ENCODE peak calls at places on chromosomes 12 and 14, in eight cellular contexts. I, M, K, Q, Z, U, C and P are unnamed samples.
A peak's percentile ranks its signal among the peaks of the same experiment; 100 is the strongest.

GRCh38 chr14:103084021-103084919 is at the start of gene LBHD2:
- DNase-seq in I (no peak), M (no peak), K (no peak), Q (no peak), Z (no peak), U (no peak), C (no peak), P (no peak)

GRCh38 chr14:87491816-87492215 is 501.2 kb downstream of the GALC start:
- DNase-seq in I (no peak), M (no peak), K (no peak), Q (no peak), Z (no peak), U (no peak), C (no peak), P (no peak)

GRCh38 chr14:60331201-60332045 is 82.4 kb downstream of the PPM1A start:
- DNase-seq in I (peak; percentile 62), M (peak; percentile 72), K (peak; percentile 38), Q (peak; percentile 82), Z (peak; percentile 76), U (peak; percentile 73), C (peak; percentile 69), P (peak; percentile 94)

GRCh38 chr14:89899917-89900680 is 54.4 kb downstream of the EFCAB11 start:
- DNase-seq in I (no peak), M (no peak), K (no peak), Q (peak; percentile 3), Z (no peak), U (no peak), C (no peak), P (no peak)

GRCh38 chr12:9064815-9065606 is 50.7 kb downstream of the A2M start:
- DNase-seq in I (peak; percentile 90), M (peak; percentile 67), K (peak; percentile 33), Q (no peak), Z (peak; percentile 88), U (no peak), C (no peak), P (no peak)

GRCh38 chr12:47838286-47838931 is 18.7 kb upstream of the HDAC7 start:
- DNase-seq in I (no peak), M (peak; percentile 56), K (peak; percentile 9), Q (peak; percentile 71), Z (no peak), U (no peak), C (no peak), P (peak; percentile 34)

GRCh38 chr12:69068431-69068830 is 135.5 kb upstream of the CPM start:
- DNase-seq in I (no peak), M (peak; percentile 86), K (no peak), Q (peak; percentile 26), Z (no peak), U (no peak), C (no peak), P (no peak)

GRCh38 chr14:56422703-56423213 is 156.8 kb upstream of the TMEM260 start:
- DNase-seq in I (peak; percentile 69), M (peak; percentile 50), K (no peak), Q (peak; percentile 41), Z (peak; percentile 32), U (no peak), C (no peak), P (peak; percentile 75)

GRCh38 chr12:95802482-95803264 is 12.1 kb upstream of the NTN4 start:
- DNase-seq in I (no peak), M (peak; percentile 98), K (no peak), Q (no peak), Z (no peak), U (no peak), C (no peak), P (no peak)

GRCh38 chr12:92063641-92064040 is 82.0 kb downstream of the BTG1 start:
- DNase-seq in I (no peak), M (peak; percentile 42), K (no peak), Q (no peak), Z (no peak), U (no peak), C (no peak), P (no peak)

GRCh38 chr14:58133739-58134138 is 18.3 kb downstream of the ARMH4 start:
- DNase-seq in I (no peak), M (peak; percentile 32), K (no peak), Q (no peak), Z (no peak), U (no peak), C (no peak), P (no peak)

GRCh38 chr14:92973265-92973797 is 50.4 kb downstream of the CHGA start:
- DNase-seq in I (peak; percentile 84), M (peak; percentile 49), K (peak; percentile 85), Q (peak; percentile 31), Z (peak; percentile 83), U (no peak), C (no peak), P (no peak)

GRCh38 chr12:57844725-57845477 is 1.6 kb downstream of the CTDSP2 start:
- DNase-seq in I (peak; percentile 84), M (peak; percentile 82), K (peak; percentile 69), Q (peak; percentile 78), Z (peak; percentile 67), U (peak; percentile 59), C (no peak), P (no peak)

GRCh38 chr14:22558221-22558913 is 30.7 kb downstream of the DAD1 start:
- DNase-seq in I (no peak), M (no peak), K (no peak), Q (no peak), Z (peak; percentile 69), U (no peak), C (no peak), P (no peak)

GRCh38 chr12:13436182-13436581 is 239.7 kb downstream of the EMP1 start:
- DNase-seq in I (no peak), M (no peak), K (no peak), Q (peak; percentile 13), Z (no peak), U (no peak), C (no peak), P (no peak)

GRCh38 chr12:8493084-8493483 is 20.2 kb upstream of the CLEC4D start:
- DNase-seq in I (no peak), M (no peak), K (no peak), Q (peak; percentile 92), Z (no peak), U (peak; percentile 57), C (peak; percentile 40), P (no peak)

GRCh38 chr12:73307260-73307659 is 1035.1 kb downstream of the TRHDE start:
- DNase-seq in I (no peak), M (no peak), K (no peak), Q (no peak), Z (no peak), U (no peak), C (no peak), P (no peak)

GRCh38 chr12:98224584-98225221 is 290.7 kb upstream of the TMPO start:
- DNase-seq in I (no peak), M (no peak), K (no peak), Q (peak; percentile 1), Z (no peak), U (peak; percentile 34), C (no peak), P (no peak)

GRCh38 chr12:57434517-57435223 is at the start of gene INHBC:
- DNase-seq in I (no peak), M (no peak), K (no peak), Q (no peak), Z (no peak), U (no peak), C (no peak), P (no peak)

GRCh38 chr12:3236345-3237153 is 159.4 kb downstream of the TSPAN9 start:
- DNase-seq in I (no peak), M (peak; percentile 44), K (no peak), Q (peak; percentile 24), Z (no peak), U (no peak), C (no peak), P (no peak)

GRCh38 chr12:51788876-51789275 is 59.6 kb downstream of the FIGNL2 start:
- DNase-seq in I (no peak), M (no peak), K (no peak), Q (no peak), Z (no peak), U (no peak), C (no peak), P (no peak)

GRCh38 chr14:72708708-72709475 is 185.0 kb downstream of the DPF3 start:
- DNase-seq in I (no peak), M (no peak), K (peak; percentile 51), Q (no peak), Z (no peak), U (no peak), C (no peak), P (no peak)

GRCh38 chr12:111757361-111758119 is 9.2 kb upstream of the ALDH2 start:
- DNase-seq in I (no peak), M (no peak), K (peak; percentile 40), Q (peak; percentile 91), Z (peak; percentile 50), U (peak; percentile 52), C (no peak), P (no peak)

GRCh38 chr12:524167-524951 is 64.6 kb downstream of the B4GALNT3 start:
- DNase-seq in I (peak; percentile 73), M (no peak), K (no peak), Q (no peak), Z (no peak), U (no peak), C (no peak), P (no peak)

GRCh38 chr14:68653108-68653507 is 139.8 kb downstream of the ZFP36L1 start:
- DNase-seq in I (peak; percentile 35), M (no peak), K (no peak), Q (no peak), Z (no peak), U (no peak), C (no peak), P (no peak)

GRCh38 chr14:105248368-105249174 is at the start of gene BTBD6:
- DNase-seq in I (peak; percentile 83), M (peak; percentile 85), K (peak; percentile 75), Q (peak; percentile 77), Z (peak; percentile 93), U (peak; percentile 93), C (peak; percentile 86), P (peak; percentile 62)

GRCh38 chr12:121925361-121925725 is 7.0 kb downstream of the CFAP251 start:
- DNase-seq in I (no peak), M (no peak), K (no peak), Q (no peak), Z (no peak), U (no peak), C (no peak), P (no peak)

GRCh38 chr14:20631023-20631820 is 10.3 kb downstream of the OR6S1 start:
- DNase-seq in I (no peak), M (peak; percentile 82), K (no peak), Q (peak; percentile 86), Z (no peak), U (peak; percentile 30), C (peak; percentile 56), P (no peak)

GRCh38 chr12:115709410-115710065 is 568.0 kb downstream of the MED13L start:
- DNase-seq in I (peak; percentile 69), M (no peak), K (no peak), Q (no peak), Z (no peak), U (no peak), C (no peak), P (no peak)

GRCh38 chr14:95290769-95291440 is 28.8 kb downstream of the CLMN start:
- DNase-seq in I (peak; percentile 66), M (no peak), K (no peak), Q (no peak), Z (peak; percentile 84), U (no peak), C (no peak), P (peak; percentile 83)

GRCh38 chr12:77133566-77133965 is 68.2 kb upstream of the E2F7 start:
- DNase-seq in I (no peak), M (peak; percentile 23), K (no peak), Q (peak; percentile 64), Z (peak; percentile 32), U (no peak), C (no peak), P (no peak)